ENCODE peak calls at places on chromosomes 2 and 18, in eight cellular contexts. D is effector memory CD4-positive, alpha-beta T cell; Y is stomach; P is kidney; O is cardiac muscle cell; V is esophagus squamous epithelium; X is lower lobe of right lung; Q is left ventricle myocardium inferior. U is an unnamed sample.

GRCh38 chr18:37361223-37362157 is 204.1 kb downstream of the CELF4 start:
- DNase-seq in O (no peak), Q (no peak), P (no peak), X (no peak), D (no peak), Y (no peak), V (no peak), U (no peak)

GRCh38 chr18:65091737-65092329 is 659.0 kb upstream of the CDH7 start:
- DNase-seq in Q (no peak), P (no peak), Y (no peak), X (no peak), D (no peak), O (no peak), V (no peak), U (no peak)

GRCh38 chr2:125169022-125169763 is 1144.1 kb downstream of the CNTNAP5 start:
- DNase-seq in O (peak; percentile 35), Q (no peak), Y (no peak), P (no peak), D (no peak), X (no peak), V (no peak), U (no peak)

GRCh38 chr2:99648115-99648850 is 158.5 kb upstream of the REV1 start:
- DNase-seq in X (no peak), V (no peak), D (no peak), O (peak; percentile 32), Y (no peak), Q (no peak), P (no peak), U (no peak)

GRCh38 chr2:181176540-181176939 is 196.1 kb downstream of the UBE2E3 start:
- DNase-seq in V (no peak), Q (no peak), O (no peak), D (no peak), X (no peak), Y (no peak), P (no peak), U (no peak)

GRCh38 chr2:235511187-235511661 is 17.4 kb downstream of the AGAP1 start:
- DNase-seq in D (no peak), V (no peak), O (peak; percentile 62), Y (no peak), Q (no peak), X (peak; percentile 63), P (peak; percentile 86), U (no peak)

GRCh38 chr2:203155406-203155805 is 83.4 kb upstream of the CYP20A1 start:
- DNase-seq in X (no peak), D (no peak), P (no peak), V (no peak), Q (no peak), O (no peak), Y (no peak), U (no peak)

GRCh38 chr18:35289293-35290069 is 548 bp downstream of the ZSCAN30 start:
- DNase-seq in O (peak; percentile 20), Q (no peak), V (no peak), Y (peak; percentile 32), D (peak; percentile 14), P (no peak), X (no peak), U (peak; percentile 41)

GRCh38 chr2:84170979-84171378 is 288.1 kb downstream of the SUCLG1 start:
- DNase-seq in P (no peak), O (no peak), Q (no peak), D (no peak), V (no peak), Y (no peak), X (no peak), U (no peak)

GRCh38 chr2:187215576-187216240 is 232.3 kb downstream of the CALCRL start:
- DNase-seq in P (no peak), X (no peak), D (no peak), Q (no peak), V (no peak), Y (no peak), O (peak; percentile 24), U (no peak)

GRCh38 chr2:223297788-223298187 is 245.8 kb downstream of the KCNE4 start:
- DNase-seq in D (no peak), Y (no peak), P (no peak), V (no peak), Q (no peak), O (no peak), X (no peak), U (no peak)

GRCh38 chr2:136637402-136637801 is 127.9 kb upstream of the THSD7B start:
- DNase-seq in Q (no peak), O (no peak), Y (no peak), X (no peak), D (no peak), P (no peak), V (no peak), U (no peak)

GRCh38 chr2:33166287-33166881 is 219.6 kb downstream of the LTBP1 start:
- DNase-seq in D (no peak), O (peak; percentile 72), V (no peak), Q (no peak), X (no peak), P (no peak), Y (no peak), U (no peak)

DNA sequence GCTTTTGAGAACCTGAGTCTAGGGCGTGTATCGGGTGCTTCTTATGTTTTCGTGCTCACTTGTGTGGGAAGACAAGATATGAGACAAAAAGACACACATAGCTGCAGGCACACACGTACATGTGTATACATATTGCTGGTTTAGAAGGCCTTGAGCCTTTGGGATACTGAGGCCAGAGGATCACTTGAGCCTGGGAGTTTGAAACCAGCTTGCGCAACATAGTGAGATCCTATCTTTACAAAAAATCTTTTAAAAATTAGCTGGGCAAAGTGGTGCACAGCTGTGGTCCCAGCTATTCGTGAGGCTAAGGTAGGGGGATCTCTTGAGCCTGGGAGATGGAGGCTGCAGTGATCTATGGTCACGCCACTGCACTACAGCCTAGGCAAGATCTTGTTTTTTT is 18.8 kb upstream of the NEDD4L start:
- DNase-seq in D (no peak), O (no peak), Q (no peak), X (no peak), Y (no peak), V (no peak), P (no peak), U (no peak)
- H3K4me3 ChIP-seq in D (no peak overlapping the region), O (no peak overlapping the region), Q (no peak overlapping the region), X (no peak overlapping the region), Y (no peak overlapping the region), V (no peak overlapping the region), P (no peak overlapping the region), U (no peak overlapping the region)

DNA sequence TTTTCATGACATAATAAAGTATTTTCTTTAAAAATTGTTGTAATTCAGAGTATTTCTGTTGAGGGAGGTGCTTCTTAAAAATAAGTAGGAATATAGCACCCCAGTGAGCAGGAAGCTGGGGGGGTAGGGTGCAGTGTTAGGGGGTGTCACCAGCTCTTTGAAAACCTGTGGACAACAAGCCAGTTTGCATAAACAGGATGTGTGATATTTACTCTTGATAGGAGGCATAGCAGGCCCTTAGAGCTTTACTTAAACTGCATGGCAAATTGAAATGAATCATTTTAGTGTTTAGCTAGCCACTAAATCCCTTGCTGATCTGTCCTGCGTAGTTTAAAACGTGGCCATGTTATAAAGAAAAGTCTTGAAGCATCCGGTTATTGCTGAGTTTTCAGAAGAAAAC is 8.4 kb downstream of the TGIF1 start:
- DNase-seq in D (no peak), Y (no peak), P (no peak), X (no peak), Q (no peak), O (no peak), V (no peak), U (peak; percentile 69)
- H3K36me3 ChIP-seq in D (peaks cover 15% of the 10 kb centered on the region), Y (peaks cover 30% of the 10 kb centered on the region), P (peaks cover 9% of the 10 kb centered on the region), X (peaks cover 32% of the 10 kb centered on the region), Q (peaks cover 54% of the 10 kb centered on the region), O (peaks cover 41% of the 10 kb centered on the region), V (no peaks in the 10 kb centered on the region), U (no peaks in the 10 kb centered on the region)

DNA sequence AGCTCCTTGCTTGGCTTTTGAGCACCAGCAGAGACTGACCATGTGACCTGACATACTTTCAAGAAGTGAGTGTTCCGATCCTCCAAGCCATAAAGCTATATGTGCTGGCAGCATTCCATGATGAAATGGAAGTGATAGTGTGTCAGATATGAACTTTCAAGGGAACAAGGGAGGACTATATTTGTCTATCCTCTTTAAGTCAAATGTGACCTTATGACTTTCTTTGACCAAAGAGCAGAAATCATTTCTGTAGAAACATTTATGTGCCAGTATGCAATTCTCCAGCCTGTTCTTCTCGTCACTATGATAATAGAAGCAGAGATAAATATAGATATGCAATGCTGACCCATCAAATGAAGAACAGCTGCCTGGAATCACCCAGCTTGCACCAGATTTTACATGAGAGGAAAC is 14.4 kb downstream of the HYCC2 start:
- DNase-seq in D (no peak), Q (no peak), V (no peak), Y (no peak), X (no peak), P (no peak), O (peak; percentile 48), U (peak; percentile 54)
- H3K4me1 ChIP-seq in D (peaks cover 3% of the 10 kb centered on the region), Q (peaks cover 38% of the 10 kb centered on the region), V (peaks cover 5% of the 10 kb centered on the region), Y (peaks cover 21% of the 10 kb centered on the region), X (peaks cover 23% of the 10 kb centered on the region), P (peaks cover 4% of the 10 kb centered on the region), O (peaks cover 12% of the 10 kb centered on the region), U (no peaks in the 10 kb centered on the region)

GRCh38 chr2:232522855-232523681 is 2.9 kb downstream of the PRSS56 start:
- DNase-seq in D (no peak), Q (no peak), X (no peak), V (no peak), P (no peak), Y (no peak), O (no peak), U (no peak)

GRCh38 chr2:232524771-232525170 is 1.2 kb upstream of the CHRND start:
- DNase-seq in X (no peak), P (no peak), Y (no peak), V (no peak), D (no peak), O (no peak), Q (no peak), U (no peak)

GRCh38 chr2:232522014-232522854 is 2.0 kb downstream of the PRSS56 start:
- DNase-seq in D (peak; percentile 48), V (no peak), X (peak; percentile 72), Y (peak; percentile 66), O (peak; percentile 29), P (no peak), Q (peak; percentile 44), U (peak; percentile 78)

GRCh38 chr2:232525199-232525598 is 761 bp upstream of the CHRND start:
- DNase-seq in O (no peak), D (no peak), X (no peak), P (no peak), Q (no peak), V (no peak), Y (no peak), U (no peak)

DNA sequence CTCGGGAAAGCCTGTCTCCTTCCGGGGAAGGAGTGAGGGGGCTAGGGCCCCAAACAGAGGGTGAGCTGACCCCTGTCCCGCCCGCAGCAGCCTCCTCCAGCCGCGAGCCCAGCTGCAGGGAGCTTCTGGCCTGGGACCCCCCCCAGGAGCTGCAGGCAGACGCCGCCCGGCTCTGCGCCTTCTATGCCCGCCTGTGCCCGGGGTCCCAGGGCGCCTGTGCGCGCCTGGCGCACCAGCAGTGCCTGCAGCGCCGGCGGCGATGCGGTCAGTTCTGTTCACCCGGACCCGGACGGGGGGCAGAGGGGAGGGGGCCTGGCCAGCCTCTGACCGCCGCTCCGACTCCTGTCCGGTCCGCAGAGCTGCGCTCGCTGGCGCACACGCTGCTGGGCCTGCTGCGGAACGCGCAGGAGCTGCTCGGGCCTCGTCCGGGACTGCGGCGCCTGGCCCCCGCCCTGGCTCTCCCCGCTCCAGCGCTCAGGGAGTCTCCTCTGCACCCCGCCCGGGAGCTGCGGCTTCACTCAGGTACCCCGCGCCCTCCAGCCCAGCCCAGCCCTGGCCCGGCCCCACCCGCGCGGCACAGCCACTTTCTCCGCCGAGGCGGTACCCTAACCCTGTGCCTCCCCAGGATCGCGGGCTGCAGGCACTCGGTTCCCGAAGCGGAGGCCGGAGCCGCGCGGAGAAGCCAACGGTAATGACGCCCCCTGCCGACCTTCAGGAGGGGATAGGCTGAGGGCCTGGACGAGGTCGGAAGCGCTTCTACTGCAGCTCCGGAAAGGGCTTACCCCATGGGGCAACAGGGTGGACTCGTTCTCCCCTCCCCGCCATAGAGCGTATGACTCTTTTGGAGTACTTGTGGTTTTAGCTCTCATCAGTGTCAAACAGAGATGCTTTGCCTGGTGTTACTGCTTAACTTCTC is 2.0 kb upstream of the CHRND start:
- DNase-seq in X (no peak), Q (no peak), D (no peak), P (no peak), V (no peak), O (peak; percentile 44), Y (peak; percentile 32), U (no peak)
- H3K4me3 ChIP-seq in X (peak overlapping the region; percentile 25), Q (peak overlapping the region; percentile 64), D (peak overlapping the region; percentile 8), P (no peak overlapping the region), V (peak overlapping the region; percentile 34), O (peak overlapping the region; percentile 27), Y (peak overlapping the region; percentile 24), U (peak overlapping the region; percentile 33)

U was measured in Peyer's patch.